ENCODE peak calls at places on chromosomes 3 and 15, in nine cellular contexts. Z, I, M, W, G, D, A, F and U are unnamed samples.

GRCh38 chr3:152320201-152320617 is 51.5 kb downstream of the MBNL1 start:
- DNase-seq in Z (peak), I (no peak), M (no peak), W (no peak), G (no peak), D (no peak), A (no peak), F (no peak), U (no peak)

GRCh38 chr3:58668247-58668646 is 1.7 kb upstream of the FAM3D start:
- DNase-seq in Z (no peak), I (no peak), M (no peak), W (no peak), G (no peak), D (no peak), A (no peak), F (no peak), U (no peak)

GRCh38 chr15:79310612-79310984 is 314 bp upstream of the TMED3 start:
- DNase-seq in Z (peak), I (no peak), M (no peak), W (no peak), G (no peak), D (no peak), A (no peak), F (no peak), U (no peak)

GRCh38 chr3:46455231-46456115 is 9.2 kb downstream of the LTF start:
- DNase-seq in Z (no peak), I (no peak), M (no peak), W (no peak), G (no peak), D (no peak), A (no peak), F (no peak), U (no peak)

GRCh38 chr15:73052679-73053397 is 575 bp downstream of the NEO1 start:
- DNase-seq in Z (peak), I (peak), M (peak), W (peak), G (peak), D (peak), A (no peak), F (no peak), U (peak)

GRCh38 chr3:169148448-169149348 is 514.8 kb downstream of the MECOM start:
- DNase-seq in Z (peak), I (peak), M (no peak), W (no peak), G (no peak), D (no peak), A (no peak), F (no peak), U (no peak)

GRCh38 chr3:124413989-124414598 is 316.2 kb upstream of the UMPS start:
- DNase-seq in Z (no peak), I (no peak), M (no peak), W (no peak), G (no peak), D (no peak), A (no peak), F (no peak), U (no peak)

GRCh38 chr15:60255390-60255789 is 142.4 kb downstream of the ANXA2 start:
- DNase-seq in Z (no peak), I (no peak), M (no peak), W (no peak), G (peak), D (no peak), A (no peak), F (no peak), U (no peak)

GRCh38 chr3:44021646-44022594 is 219.8 kb upstream of the TOPAZ1 start:
- DNase-seq in Z (peak), I (no peak), M (peak), W (no peak), G (no peak), D (no peak), A (no peak), F (no peak), U (no peak)